ENCODE peak calls at places on chromosomes 4 and X, in ten cellular contexts. One of them, this sample, is unnamed.

GRCh38 chr4:186653973-186654372 is 69.7 kb downstream of the FAT1 start:
- DNase-seq in left ventricle myocardium inferior: no peak
- DNase-seq in foreskin fibroblast: no peak
- DNase-seq in MM.1S: no peak
- DNase-seq in stomach: no peak
- DNase-seq in lower leg skin: no peak
- DNase-seq in fibroblast of pulmonary artery: no peak
- DNase-seq in AG04449: no peak
- DNase-seq in Peyer's patch: no peak
- DNase-seq in lung: no peak
- DNase-seq in this sample: no peak

GRCh38 chr4:3427134-3427476 is 14.7 kb upstream of the HGFAC start:
- DNase-seq in left ventricle myocardium inferior: no peak
- DNase-seq in foreskin fibroblast: no peak
- DNase-seq in MM.1S: no peak
- DNase-seq in stomach: no peak
- DNase-seq in lower leg skin: no peak
- DNase-seq in fibroblast of pulmonary artery: no peak
- DNase-seq in AG04449: no peak
- DNase-seq in Peyer's patch: no peak
- DNase-seq in lung: no peak
- DNase-seq in this sample: no peak

GRCh38 chrX:20029728-20030127 is 38.9 kb upstream of the BCLAF3 start:
- DNase-seq in left ventricle myocardium inferior: no peak
- DNase-seq in foreskin fibroblast: no peak
- DNase-seq in MM.1S: peak
- DNase-seq in stomach: peak
- DNase-seq in lower leg skin: no peak
- DNase-seq in fibroblast of pulmonary artery: no peak
- DNase-seq in AG04449: no peak
- DNase-seq in Peyer's patch: peak
- DNase-seq in lung: no peak
- DNase-seq in this sample: no peak

GRCh38 chr4:124710911-124711310 is 1.6 kb downstream of the ANKRD50 start:
- DNase-seq in left ventricle myocardium inferior: no peak
- DNase-seq in foreskin fibroblast: peak
- DNase-seq in MM.1S: no peak
- DNase-seq in stomach: peak
- DNase-seq in lower leg skin: peak
- DNase-seq in fibroblast of pulmonary artery: peak
- DNase-seq in AG04449: no peak
- DNase-seq in Peyer's patch: no peak
- DNase-seq in lung: no peak
- DNase-seq in this sample: no peak

GRCh38 chr4:169271692-169272007 is 894 bp upstream of the SH3RF1 start:
- DNase-seq in left ventricle myocardium inferior: no peak
- DNase-seq in foreskin fibroblast: no peak
- DNase-seq in MM.1S: no peak
- DNase-seq in stomach: no peak
- DNase-seq in lower leg skin: no peak
- DNase-seq in fibroblast of pulmonary artery: no peak
- DNase-seq in AG04449: no peak
- DNase-seq in Peyer's patch: peak
- DNase-seq in lung: no peak
- DNase-seq in this sample: no peak

GRCh38 chr4:119227690-119228089 is 15.2 kb downstream of the USP53 start:
- DNase-seq in left ventricle myocardium inferior: no peak
- DNase-seq in foreskin fibroblast: no peak
- DNase-seq in MM.1S: no peak
- DNase-seq in stomach: no peak
- DNase-seq in lower leg skin: no peak
- DNase-seq in fibroblast of pulmonary artery: peak
- DNase-seq in AG04449: no peak
- DNase-seq in Peyer's patch: no peak
- DNase-seq in lung: no peak
- DNase-seq in this sample: no peak

GRCh38 chr4:25144870-25145481 is 15.3 kb downstream of the SEPSECS start:
- DNase-seq in left ventricle myocardium inferior: no peak
- DNase-seq in foreskin fibroblast: peak
- DNase-seq in MM.1S: peak
- DNase-seq in stomach: no peak
- DNase-seq in lower leg skin: no peak
- DNase-seq in fibroblast of pulmonary artery: peak
- DNase-seq in AG04449: no peak
- DNase-seq in Peyer's patch: no peak
- DNase-seq in lung: no peak
- DNase-seq in this sample: no peak

GRCh38 chrX:13110427-13111324 is 66.3 kb upstream of the FAM9C start:
- DNase-seq in left ventricle myocardium inferior: peak
- DNase-seq in foreskin fibroblast: peak
- DNase-seq in MM.1S: no peak
- DNase-seq in stomach: no peak
- DNase-seq in lower leg skin: peak
- DNase-seq in fibroblast of pulmonary artery: peak
- DNase-seq in AG04449: peak
- DNase-seq in Peyer's patch: peak
- DNase-seq in lung: peak
- DNase-seq in this sample: peak

GRCh38 chr4:56689661-56690060 is 8.6 kb upstream of the HOPX start:
- DNase-seq in left ventricle myocardium inferior: no peak
- DNase-seq in foreskin fibroblast: no peak
- DNase-seq in MM.1S: no peak
- DNase-seq in stomach: no peak
- DNase-seq in lower leg skin: no peak
- DNase-seq in fibroblast of pulmonary artery: no peak
- DNase-seq in AG04449: no peak
- DNase-seq in Peyer's patch: no peak
- DNase-seq in lung: no peak
- DNase-seq in this sample: no peak

GRCh38 chrX:120725874-120726273 is 96.0 kb upstream of the C1GALT1C1 start:
- DNase-seq in left ventricle myocardium inferior: no peak
- DNase-seq in foreskin fibroblast: no peak
- DNase-seq in MM.1S: no peak
- DNase-seq in stomach: no peak
- DNase-seq in lower leg skin: no peak
- DNase-seq in fibroblast of pulmonary artery: no peak
- DNase-seq in AG04449: no peak
- DNase-seq in Peyer's patch: no peak
- DNase-seq in lung: no peak
- DNase-seq in this sample: no peak

GRCh38 chr4:71648923-71649322 is 135.0 kb downstream of the GC start:
- DNase-seq in left ventricle myocardium inferior: no peak
- DNase-seq in foreskin fibroblast: no peak
- DNase-seq in MM.1S: no peak
- DNase-seq in stomach: no peak
- DNase-seq in lower leg skin: no peak
- DNase-seq in fibroblast of pulmonary artery: no peak
- DNase-seq in AG04449: no peak
- DNase-seq in Peyer's patch: no peak
- DNase-seq in lung: no peak
- DNase-seq in this sample: no peak

GRCh38 chrX:7024850-7025249 is 122.7 kb upstream of the STS start:
- DNase-seq in left ventricle myocardium inferior: no peak
- DNase-seq in foreskin fibroblast: no peak
- DNase-seq in MM.1S: no peak
- DNase-seq in stomach: no peak
- DNase-seq in lower leg skin: peak
- DNase-seq in fibroblast of pulmonary artery: no peak
- DNase-seq in AG04449: no peak
- DNase-seq in Peyer's patch: no peak
- DNase-seq in lung: no peak
- DNase-seq in this sample: no peak

GRCh38 chrX:13667940-13668339 is 15.0 kb downstream of the TCEANC start:
- DNase-seq in left ventricle myocardium inferior: no peak
- DNase-seq in foreskin fibroblast: no peak
- DNase-seq in MM.1S: no peak
- DNase-seq in stomach: no peak
- DNase-seq in lower leg skin: no peak
- DNase-seq in fibroblast of pulmonary artery: no peak
- DNase-seq in AG04449: no peak
- DNase-seq in Peyer's patch: no peak
- DNase-seq in lung: no peak
- DNase-seq in this sample: no peak

GRCh38 chr4:173121044-173121685 is 47.4 kb upstream of the GALNT7 start:
- DNase-seq in left ventricle myocardium inferior: no peak
- DNase-seq in foreskin fibroblast: no peak
- DNase-seq in MM.1S: peak
- DNase-seq in stomach: peak
- DNase-seq in lower leg skin: no peak
- DNase-seq in fibroblast of pulmonary artery: peak
- DNase-seq in AG04449: peak
- DNase-seq in Peyer's patch: peak
- DNase-seq in lung: peak
- DNase-seq in this sample: no peak

GRCh38 chrX:16433021-16433420 is 216.9 kb upstream of the S100G start:
- DNase-seq in left ventricle myocardium inferior: no peak
- DNase-seq in foreskin fibroblast: no peak
- DNase-seq in MM.1S: no peak
- DNase-seq in stomach: no peak
- DNase-seq in lower leg skin: no peak
- DNase-seq in fibroblast of pulmonary artery: no peak
- DNase-seq in AG04449: no peak
- DNase-seq in Peyer's patch: no peak
- DNase-seq in lung: no peak
- DNase-seq in this sample: no peak

GRCh38 chrX:119826399-119826959 is 26.3 kb downstream of the UPF3B start:
- DNase-seq in left ventricle myocardium inferior: no peak
- DNase-seq in foreskin fibroblast: peak
- DNase-seq in MM.1S: no peak
- DNase-seq in stomach: no peak
- DNase-seq in lower leg skin: peak
- DNase-seq in fibroblast of pulmonary artery: peak
- DNase-seq in AG04449: no peak
- DNase-seq in Peyer's patch: no peak
- DNase-seq in lung: no peak
- DNase-seq in this sample: no peak

GRCh38 chrX:85017721-85018120 is 14.0 kb downstream of the APOOL start:
- DNase-seq in left ventricle myocardium inferior: no peak
- DNase-seq in foreskin fibroblast: no peak
- DNase-seq in MM.1S: no peak
- DNase-seq in stomach: no peak
- DNase-seq in lower leg skin: no peak
- DNase-seq in fibroblast of pulmonary artery: peak
- DNase-seq in AG04449: no peak
- DNase-seq in Peyer's patch: no peak
- DNase-seq in lung: no peak
- DNase-seq in this sample: no peak
- TF ChIP-seq CTCF in left ventricle myocardium inferior: no peak
- TF ChIP-seq CTCF in foreskin fibroblast: no peak
- TF ChIP-seq CTCF in MM.1S: no peak
- TF ChIP-seq CTCF in stomach: no peak
- TF ChIP-seq CTCF in lower leg skin: no peak
- TF ChIP-seq CTCF in fibroblast of pulmonary artery: no peak
- TF ChIP-seq CTCF in AG04449: no peak
- TF ChIP-seq CTCF in Peyer's patch: no peak
- TF ChIP-seq CTCF in lung: no peak
- TF ChIP-seq CTCF in this sample: no peak

GRCh38 chrX:28178206-28178605 is 197.0 kb upstream of the DCAF8L1 start:
- DNase-seq in left ventricle myocardium inferior: no peak
- DNase-seq in foreskin fibroblast: no peak
- DNase-seq in MM.1S: no peak
- DNase-seq in stomach: no peak
- DNase-seq in lower leg skin: no peak
- DNase-seq in fibroblast of pulmonary artery: no peak
- DNase-seq in AG04449: no peak
- DNase-seq in Peyer's patch: no peak
- DNase-seq in lung: no peak
- DNase-seq in this sample: no peak

GRCh38 chrX:28177202-28177601 is 196.0 kb upstream of the DCAF8L1 start:
- DNase-seq in left ventricle myocardium inferior: no peak
- DNase-seq in foreskin fibroblast: no peak
- DNase-seq in MM.1S: no peak
- DNase-seq in stomach: no peak
- DNase-seq in lower leg skin: no peak
- DNase-seq in fibroblast of pulmonary artery: no peak
- DNase-seq in AG04449: no peak
- DNase-seq in Peyer's patch: no peak
- DNase-seq in lung: no peak
- DNase-seq in this sample: no peak
- TF ChIP-seq CTCF in left ventricle myocardium inferior: no peak
- TF ChIP-seq CTCF in foreskin fibroblast: no peak
- TF ChIP-seq CTCF in MM.1S: peak
- TF ChIP-seq CTCF in stomach: no peak
- TF ChIP-seq CTCF in lower leg skin: no peak
- TF ChIP-seq CTCF in fibroblast of pulmonary artery: peak
- TF ChIP-seq CTCF in AG04449: no peak
- TF ChIP-seq CTCF in Peyer's patch: no peak
- TF ChIP-seq CTCF in lung: no peak
- TF ChIP-seq CTCF in this sample: no peak

GRCh38 chr4:2245787-2246275 is 3.9 kb upstream of the HAUS3 start:
- DNase-seq in left ventricle myocardium inferior: no peak
- DNase-seq in foreskin fibroblast: no peak
- DNase-seq in MM.1S: no peak
- DNase-seq in stomach: no peak
- DNase-seq in lower leg skin: no peak
- DNase-seq in fibroblast of pulmonary artery: no peak
- DNase-seq in AG04449: no peak
- DNase-seq in Peyer's patch: no peak
- DNase-seq in lung: no peak
- DNase-seq in this sample: no peak

GRCh38 chr4:2246384-2247127 is 4.6 kb upstream of the HAUS3 start:
- DNase-seq in left ventricle myocardium inferior: no peak
- DNase-seq in foreskin fibroblast: no peak
- DNase-seq in MM.1S: no peak
- DNase-seq in stomach: no peak
- DNase-seq in lower leg skin: no peak
- DNase-seq in fibroblast of pulmonary artery: no peak
- DNase-seq in AG04449: no peak
- DNase-seq in Peyer's patch: no peak
- DNase-seq in lung: no peak
- DNase-seq in this sample: no peak

GRCh38 chr4:2241410-2242353 is at the start of the genes HAUS3 and POLN:
- DNase-seq in left ventricle myocardium inferior: peak
- DNase-seq in foreskin fibroblast: peak
- DNase-seq in MM.1S: peak
- DNase-seq in stomach: peak
- DNase-seq in lower leg skin: peak
- DNase-seq in fibroblast of pulmonary artery: peak
- DNase-seq in AG04449: peak
- DNase-seq in Peyer's patch: peak
- DNase-seq in lung: peak
- DNase-seq in this sample: peak

GRCh38 chr4:2244947-2245786 is 3.2 kb upstream of the HAUS3 start:
- DNase-seq in left ventricle myocardium inferior: peak
- DNase-seq in foreskin fibroblast: no peak
- DNase-seq in MM.1S: no peak
- DNase-seq in stomach: no peak
- DNase-seq in lower leg skin: no peak
- DNase-seq in fibroblast of pulmonary artery: no peak
- DNase-seq in AG04449: no peak
- DNase-seq in Peyer's patch: no peak
- DNase-seq in lung: no peak
- DNase-seq in this sample: no peak

GRCh38 chr4:2243682-2244380 is 1.9 kb upstream of the HAUS3 start:
- DNase-seq in left ventricle myocardium inferior: peak
- DNase-seq in foreskin fibroblast: peak
- DNase-seq in MM.1S: peak
- DNase-seq in stomach: peak
- DNase-seq in lower leg skin: no peak
- DNase-seq in fibroblast of pulmonary artery: peak
- DNase-seq in AG04449: no peak
- DNase-seq in Peyer's patch: peak
- DNase-seq in lung: peak
- DNase-seq in this sample: no peak
- TF ChIP-seq CTCF in left ventricle myocardium inferior: peak
- TF ChIP-seq CTCF in foreskin fibroblast: no peak
- TF ChIP-seq CTCF in MM.1S: peak
- TF ChIP-seq CTCF in stomach: no peak
- TF ChIP-seq CTCF in lower leg skin: no peak
- TF ChIP-seq CTCF in fibroblast of pulmonary artery: peak
- TF ChIP-seq CTCF in AG04449: peak
- TF ChIP-seq CTCF in Peyer's patch: no peak
- TF ChIP-seq CTCF in lung: peak
- TF ChIP-seq CTCF in this sample: peak

GRCh38 chrX:83819304-83819703 is 41.6 kb upstream of the CYLC1 start:
- DNase-seq in left ventricle myocardium inferior: no peak
- DNase-seq in foreskin fibroblast: no peak
- DNase-seq in MM.1S: no peak
- DNase-seq in stomach: no peak
- DNase-seq in lower leg skin: no peak
- DNase-seq in fibroblast of pulmonary artery: no peak
- DNase-seq in AG04449: no peak
- DNase-seq in Peyer's patch: no peak
- DNase-seq in lung: no peak
- DNase-seq in this sample: no peak
- TF ChIP-seq CTCF in left ventricle myocardium inferior: no peak
- TF ChIP-seq CTCF in foreskin fibroblast: no peak
- TF ChIP-seq CTCF in MM.1S: no peak
- TF ChIP-seq CTCF in stomach: no peak
- TF ChIP-seq CTCF in lower leg skin: no peak
- TF ChIP-seq CTCF in fibroblast of pulmonary artery: no peak
- TF ChIP-seq CTCF in AG04449: no peak
- TF ChIP-seq CTCF in Peyer's patch: no peak
- TF ChIP-seq CTCF in lung: no peak
- TF ChIP-seq CTCF in this sample: no peak